ENCODE peak calls at places on chromosomes 3 and 15, in seven cellular contexts. D is neuronal stem cell, S is H9, I is IMR-90, Q is trophoblast cell, T is H1, Y is mesendoderm. C is an unnamed sample.

GRCh38 chr3:172103724-172104123 is 64.3 kb downstream of the FNDC3B start:
- DNase-seq in D (no peak), S (no peak), I (peak; percentile 71), Q (peak; percentile 64), T (no peak), Y (no peak), C (peak; percentile 69)

GRCh38 chr3:148866261-148866660 is 1.2 kb downstream of the CPA3 start:
- DNase-seq in D (no peak), S (no peak), I (peak; percentile 69), Q (peak; percentile 7), T (no peak), Y (peak; percentile 71), C (peak; percentile 25)

GRCh38 chr3:68447885-68448284 is 484.5 kb downstream of the TAFA4 start:
- DNase-seq in D (no peak), S (no peak), I (no peak), Q (no peak), T (no peak), Y (peak; percentile 44), C (no peak)

GRCh38 chr3:44132593-44132992 is 109.1 kb upstream of the TOPAZ1 start:
- DNase-seq in D (no peak), S (no peak), I (no peak), Q (no peak), T (no peak), Y (no peak), C (no peak)

GRCh38 chr15:96362001-96362758 is 31.7 kb downstream of the NR2F2 start:
- DNase-seq in D (peak; percentile 87), S (no peak), I (no peak), Q (no peak), T (no peak), Y (no peak), C (peak; percentile 11)

GRCh38 chr3:113136071-113136470 is 75.3 kb upstream of the BOC start:
- DNase-seq in D (no peak), S (no peak), I (peak; percentile 27), Q (no peak), T (no peak), Y (peak; percentile 15), C (peak; percentile 40)

GRCh38 chr3:124078978-124079911 is 87.3 kb upstream of the ROPN1 start:
- DNase-seq in D (peak; percentile 31), S (no peak), I (peak; percentile 50), Q (peak; percentile 14), T (no peak), Y (peak; percentile 52), C (peak; percentile 36)

GRCh38 chr3:10411598-10412332 is 90.9 kb upstream of the SEC13 start:
- DNase-seq in D (no peak), S (no peak), I (no peak), Q (no peak), T (no peak), Y (no peak), C (no peak)

GRCh38 chr3:58597770-58598310 is 20.6 kb upstream of the FAM107A start:
- DNase-seq in D (no peak), S (no peak), I (no peak), Q (no peak), T (no peak), Y (no peak), C (no peak)

GRCh38 chr15:81410318-81410753 is 36.3 kb upstream of the TMC3 start:
- DNase-seq in D (peak; percentile 76), S (peak; percentile 75), I (peak; percentile 74), Q (peak; percentile 77), T (peak; percentile 62), Y (peak; percentile 88), C (peak; percentile 66)

GRCh38 chr15:82855286-82856092 is 46.1 kb downstream of the WHAMM start:
- DNase-seq in D (peak; percentile 62), S (no peak), I (no peak), Q (no peak), T (no peak), Y (no peak), C (no peak)

GRCh38 chr3:173739716-173740115 is 342.2 kb downstream of the NLGN1 start:
- DNase-seq in D (no peak), S (no peak), I (peak; percentile 31), Q (no peak), T (no peak), Y (no peak), C (peak; percentile 21)

DNA sequence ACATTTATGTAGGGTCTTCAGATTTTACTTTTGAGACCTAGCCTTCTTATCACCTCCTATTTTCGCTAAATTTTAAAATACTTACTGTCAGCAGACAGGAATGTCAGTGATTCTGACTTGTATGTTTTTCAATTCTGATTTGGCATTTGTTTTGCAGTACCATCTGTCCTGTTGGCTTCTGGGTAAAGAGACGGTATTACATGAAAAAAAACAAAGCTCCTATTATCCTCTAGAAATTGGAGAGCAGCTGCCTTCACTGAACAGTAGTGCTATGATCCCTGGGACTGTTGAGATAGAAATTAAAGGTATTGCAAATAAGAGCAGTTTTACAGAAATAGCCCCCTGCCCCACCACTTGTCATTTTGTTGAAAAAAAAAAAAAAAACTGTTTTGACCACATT is 8.4 kb downstream of the ARMC8 start:
- DNase-seq in D (no peak), S (no peak), I (no peak), Q (no peak), T (no peak), Y (no peak), C (no peak)
- H3K23ac ChIP-seq in D (no peak overlapping the region), S (no peak overlapping the region), I (no peak overlapping the region), Q (no peak overlapping the region), T (no peak overlapping the region), Y (no peak overlapping the region), C (no peak overlapping the region)

GRCh38 chr15:76584868-76585572 is 248.4 kb downstream of the ISL2 start:
- DNase-seq in D (no peak), S (no peak), I (no peak), Q (no peak), T (no peak), Y (no peak), C (no peak)
- H3K23ac ChIP-seq in D (no peak overlapping the region), S (no peak overlapping the region), I (no peak overlapping the region), Q (no peak overlapping the region), T (no peak overlapping the region), Y (no peak overlapping the region), C (no peak overlapping the region)

GRCh38 chr3:14007006-14007405 is 117.7 kb downstream of the CHCHD4 start:
- DNase-seq in D (no peak), S (no peak), I (no peak), Q (no peak), T (no peak), Y (no peak), C (no peak)

GRCh38 chr3:14000556-14000955 is 120.7 kb upstream of the WNT7A start:
- DNase-seq in D (no peak), S (no peak), I (no peak), Q (no peak), T (no peak), Y (no peak), C (no peak)

GRCh38 chr3:13998831-13999230 is 119.0 kb upstream of the WNT7A start:
- DNase-seq in D (no peak), S (no peak), I (no peak), Q (no peak), T (no peak), Y (no peak), C (no peak)

GRCh38 chr3:14001136-14001535 is 121.3 kb upstream of the WNT7A start:
- DNase-seq in D (no peak), S (no peak), I (peak; percentile 39), Q (no peak), T (no peak), Y (no peak), C (peak; percentile 0)
- H3K23ac ChIP-seq in D (no peak overlapping the region), S (no peak overlapping the region), I (no peak overlapping the region), Q (no peak overlapping the region), T (no peak overlapping the region), Y (no peak overlapping the region), C (no peak overlapping the region)

GRCh38 chr15:94674251-94674650 is 442.9 kb downstream of the MCTP2 start:
- DNase-seq in D (no peak), S (no peak), I (no peak), Q (no peak), T (no peak), Y (no peak), C (no peak)

GRCh38 chr15:94671845-94672524 is 440.6 kb downstream of the MCTP2 start:
- DNase-seq in D (peak; percentile 42), S (peak; percentile 75), I (peak; percentile 6), Q (no peak), T (no peak), Y (peak; percentile 94), C (peak; percentile 56)

GRCh38 chr15:94673801-94674200 is 442.4 kb downstream of the MCTP2 start:
- DNase-seq in D (no peak), S (no peak), I (no peak), Q (no peak), T (no peak), Y (no peak), C (no peak)

DNA sequence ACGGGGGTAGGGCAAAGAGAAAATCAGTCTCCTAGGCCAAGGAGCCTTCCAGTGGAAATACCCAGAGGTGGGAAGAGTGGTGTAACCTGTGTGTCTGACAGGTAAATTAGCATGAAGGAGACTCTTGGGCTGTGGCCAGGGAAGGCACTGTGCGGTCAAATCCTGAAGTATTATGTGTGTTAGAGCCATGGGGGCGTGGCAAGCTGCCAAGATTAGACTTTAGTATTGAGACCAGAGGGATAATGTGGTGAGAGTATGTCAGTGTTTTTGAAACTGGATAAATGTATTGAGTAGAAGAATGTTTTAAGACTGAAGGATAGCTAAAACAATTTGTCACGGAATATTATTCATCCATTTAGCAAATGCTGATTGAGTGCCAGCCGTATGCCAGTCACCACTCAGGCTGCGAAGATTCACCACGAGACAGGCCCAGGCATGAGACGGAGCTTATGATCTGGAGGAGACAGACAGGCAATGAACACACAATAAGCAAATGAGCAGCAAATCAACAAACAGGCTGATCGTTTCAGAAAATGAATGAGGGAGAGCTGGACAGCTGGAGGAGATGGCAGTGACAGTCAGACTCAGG is 445.9 kb downstream of the MCTP2 start:
- DNase-seq in D (no peak), S (no peak), I (no peak), Q (no peak), T (no peak), Y (no peak), C (no peak)
- H3K23ac ChIP-seq in D (no peak overlapping the region), S (no peak overlapping the region), I (no peak overlapping the region), Q (no peak overlapping the region), T (no peak overlapping the region), Y (no peak overlapping the region), C (no peak overlapping the region)

GRCh38 chr3:22284559-22284958 is 533.5 kb upstream of the ZNF385D start:
- DNase-seq in D (no peak), S (no peak), I (peak; percentile 2), Q (no peak), T (no peak), Y (no peak), C (peak; percentile 45)
- H3K23ac ChIP-seq in D (no peak overlapping the region), S (no peak overlapping the region), I (no peak overlapping the region), Q (no peak overlapping the region), T (no peak overlapping the region), Y (no peak overlapping the region), C (no peak overlapping the region)

GRCh38 chr3:9380014-9380413 is 17.2 kb downstream of the THUMPD3 start:
- DNase-seq in D (no peak), S (no peak), I (no peak), Q (no peak), T (no peak), Y (no peak), C (no peak)

GRCh38 chr3:9379327-9379726 is 16.5 kb downstream of the THUMPD3 start:
- DNase-seq in D (no peak), S (no peak), I (no peak), Q (no peak), T (no peak), Y (no peak), C (no peak)

GRCh38 chr3:9373443-9373842 is 10.6 kb downstream of the THUMPD3 start:
- DNase-seq in D (no peak), S (no peak), I (no peak), Q (no peak), T (no peak), Y (no peak), C (no peak)

GRCh38 chr3:9377981-9378380 is 15.1 kb downstream of the THUMPD3 start:
- DNase-seq in D (no peak), S (no peak), I (no peak), Q (no peak), T (no peak), Y (no peak), C (no peak)
- H3K23ac ChIP-seq in D (no peak overlapping the region), S (no peak overlapping the region), I (no peak overlapping the region), Q (no peak overlapping the region), T (no peak overlapping the region), Y (no peak overlapping the region), C (no peak overlapping the region)